ENCODE peak calls at places on chromosomes 3 and 15, in seven cellular contexts. E is A549, J is uterus, F is GM20000, T is HFFc6, X is cardiac muscle cell, M is progenitor cell of endocrine pancreas. K is an unnamed sample.

GRCh38 chr3:183594636-183595035 is 39.1 kb upstream of the KLHL6 start:
- DNase-seq in E (no peak), J (no peak), F (no peak), T (no peak), X (no peak), M (no peak), K (no peak)

GRCh38 chr15:100910119-100910518 is 9.0 kb upstream of the LRRK1 start:
- DNase-seq in E (no peak), J (no peak), F (no peak), T (no peak), X (no peak), M (no peak), K (no peak)

GRCh38 chr3:147616998-147617619 is 207.9 kb downstream of the ZIC1 start:
- DNase-seq in E (no peak), J (no peak), F (no peak), T (peak), X (peak), M (no peak), K (no peak)

GRCh38 chr15:81398910-81399551 is 25.0 kb upstream of the TMC3 start:
- DNase-seq in E (no peak), J (peak), F (no peak), T (no peak), X (no peak), M (no peak), K (no peak)

GRCh38 chr15:82105458-82106205 is 59.8 kb upstream of the MEX3B start:
- DNase-seq in E (no peak), J (no peak), F (no peak), T (peak), X (no peak), M (no peak), K (no peak)

GRCh38 chr3:131163-131889 is 65.2 kb upstream of the CHL1 start:
- DNase-seq in E (no peak), J (no peak), F (no peak), T (no peak), X (peak), M (no peak), K (no peak)

GRCh38 chr3:114758828-114759709 is 388.0 kb downstream of the ZBTB20 start:
- DNase-seq in E (no peak), J (no peak), F (no peak), T (peak), X (no peak), M (no peak), K (no peak)

GRCh38 chr3:55664387-55664786 is 177.3 kb upstream of the WNT5A start:
- DNase-seq in E (no peak), J (no peak), F (no peak), T (no peak), X (no peak), M (no peak), K (no peak)

GRCh38 chr3:13621381-13622221 is 72.7 kb downstream of the FBLN2 start:
- DNase-seq in E (no peak), J (no peak), F (no peak), T (no peak), X (no peak), M (no peak), K (no peak)

GRCh38 chr3:85005947-85006346 is 47.2 kb downstream of the CADM2 start:
- DNase-seq in E (no peak), J (no peak), F (no peak), T (no peak), X (no peak), M (no peak), K (no peak)

GRCh38 chr3:111539351-111540331 is 2.4 kb upstream of the CD96 start:
- DNase-seq in E (peak), J (no peak), F (peak), T (peak), X (peak), M (peak), K (peak)

GRCh38 chr15:67843571-67844387 is 3.9 kb upstream of the RNU6-1 start:
- DNase-seq in E (no peak), J (peak), F (no peak), T (peak), X (peak), M (no peak), K (no peak)

GRCh38 chr15:69305204-69305931 is 6.7 kb downstream of the PAQR5 start:
- DNase-seq in E (peak), J (no peak), F (no peak), T (peak), X (no peak), M (no peak), K (no peak)

GRCh38 chr3:43233062-43233461 is 53.3 kb upstream of the SNRK start:
- DNase-seq in E (no peak), J (no peak), F (no peak), T (no peak), X (no peak), M (no peak), K (no peak)

GRCh38 chr15:86879250-86880229 is 799.9 kb downstream of the AGBL1 start:
- DNase-seq in E (no peak), J (no peak), F (no peak), T (no peak), X (no peak), M (no peak), K (no peak)

GRCh38 chr3:45939341-45939771 is 3.9 kb upstream of the CXCR6 start:
- DNase-seq in E (no peak), J (no peak), F (no peak), T (no peak), X (no peak), M (no peak), K (no peak)

GRCh38 chr3:185583925-185584324 is 2.2 kb upstream of the SENP2 start:
- DNase-seq in E (no peak), J (no peak), F (no peak), T (no peak), X (no peak), M (no peak), K (no peak)

GRCh38 chr3:161423911-161424522 is 52.7 kb upstream of the SPTSSB start:
- DNase-seq in E (peak), J (no peak), F (peak), T (peak), X (peak), M (no peak), K (no peak)

GRCh38 chr15:83446904-83447708 is at the start of gene SH3GL3:
- DNase-seq in E (peak), J (peak), F (peak), T (peak), X (peak), M (peak), K (peak)

GRCh38 chr3:151971194-151971771 is 97.8 kb downstream of the SUCNR1 start:
- DNase-seq in E (no peak), J (no peak), F (no peak), T (no peak), X (peak), M (no peak), K (no peak)

GRCh38 chr3:31968927-31969418 is 12.1 kb downstream of the OSBPL10 start:
- DNase-seq in E (peak), J (no peak), F (no peak), T (peak), X (no peak), M (no peak), K (no peak)

GRCh38 chr3:66454464-66454859 is 46.4 kb downstream of the LRIG1 start:
- DNase-seq in E (no peak), J (no peak), F (no peak), T (no peak), X (no peak), M (no peak), K (no peak)

GRCh38 chr3:13851091-13851849 is 28.6 kb downstream of the WNT7A start:
- DNase-seq in E (no peak), J (no peak), F (no peak), T (no peak), X (no peak), M (no peak), K (no peak)

GRCh38 chr3:31346542-31346979 is 186.2 kb upstream of the STT3B start:
- DNase-seq in E (no peak), J (no peak), F (no peak), T (no peak), X (no peak), M (no peak), K (no peak)

GRCh38 chr3:121758727-121759450 is 9.3 kb upstream of the GOLGB1 start:
- DNase-seq in E (no peak), J (no peak), F (no peak), T (no peak), X (no peak), M (no peak), K (no peak)

GRCh38 chr3:162760789-162761188 is 1264.2 kb downstream of the OTOL1 start:
- DNase-seq in E (no peak), J (no peak), F (no peak), T (no peak), X (no peak), M (no peak), K (no peak)

GRCh38 chr3:115217678-115218451 is 70.8 kb upstream of the ZBTB20 start:
- DNase-seq in E (peak), J (peak), F (peak), T (peak), X (peak), M (no peak), K (peak)

GRCh38 chr3:134357914-134358811 is 16.1 kb downstream of the AMOTL2 start:
- DNase-seq in E (no peak), J (peak), F (peak), T (peak), X (peak), M (no peak), K (no peak)

GRCh38 chr3:23442598-23443383 is 239.7 kb downstream of the UBE2E2 start:
- DNase-seq in E (no peak), J (no peak), F (no peak), T (peak), X (no peak), M (no peak), K (no peak)

GRCh38 chr15:66424963-66425612 is 38.4 kb downstream of the MAP2K1 start:
- DNase-seq in E (no peak), J (no peak), F (peak), T (no peak), X (no peak), M (no peak), K (no peak)

GRCh38 chr3:101928890-101929289 is 79.6 kb downstream of the NFKBIZ start:
- DNase-seq in E (no peak), J (no peak), F (no peak), T (peak), X (no peak), M (no peak), K (no peak)

GRCh38 chr3:150302246-150302645 is 105.9 kb upstream of the TSC22D2 start:
- DNase-seq in E (no peak), J (no peak), F (no peak), T (no peak), X (no peak), M (no peak), K (no peak)

GRCh38 chr3:146472611-146473010 is 3.2 kb upstream of the PLSCR2 start:
- DNase-seq in E (no peak), J (no peak), F (no peak), T (no peak), X (no peak), M (no peak), K (no peak)

GRCh38 chr3:197021729-197022404 is 7.8 kb downstream of the MELTF start:
- DNase-seq in E (no peak), J (no peak), F (no peak), T (no peak), X (no peak), M (no peak), K (no peak)

GRCh38 chr3:147360936-147361670 is 45.2 kb downstream of the ZIC4 start:
- DNase-seq in E (no peak), J (no peak), F (no peak), T (no peak), X (no peak), M (no peak), K (peak)

GRCh38 chr3:73404450-73404849 is 220.3 kb downstream of the PDZRN3 start:
- DNase-seq in E (no peak), J (no peak), F (no peak), T (no peak), X (peak), M (no peak), K (no peak)

GRCh38 chr3:120420855-120421570 is 29.8 kb downstream of the FSTL1 start:
- DNase-seq in E (no peak), J (no peak), F (no peak), T (peak), X (peak), M (no peak), K (no peak)
- TF ChIP-seq CTCF in E (no peak), J (peak), F (no peak), T (peak), X (peak), M (no peak), K (no peak)

GRCh38 chr3:195897853-195898415 is 10.4 kb downstream of the TNK2 start:
- DNase-seq in E (no peak), J (no peak), F (peak), T (no peak), X (no peak), M (no peak), K (no peak)
- TF ChIP-seq CTCF in E (no peak), J (no peak), F (no peak), T (peak), X (no peak), M (peak), K (no peak)

GRCh38 chr3:53242642-53243041 is 13.2 kb downstream of the TKT start:
- DNase-seq in E (no peak), J (no peak), F (no peak), T (no peak), X (no peak), M (no peak), K (no peak)

GRCh38 chr3:53244281-53244680 is 11.5 kb downstream of the TKT start:
- DNase-seq in E (no peak), J (no peak), F (no peak), T (no peak), X (no peak), M (no peak), K (no peak)

GRCh38 chr3:53243785-53244184 is 12.0 kb downstream of the TKT start:
- DNase-seq in E (no peak), J (no peak), F (no peak), T (no peak), X (no peak), M (no peak), K (no peak)

GRCh38 chr3:53242155-53242554 is 13.7 kb downstream of the TKT start:
- DNase-seq in E (no peak), J (no peak), F (no peak), T (no peak), X (no peak), M (no peak), K (no peak)

GRCh38 chr3:53243165-53243564 is 12.7 kb downstream of the TKT start:
- DNase-seq in E (no peak), J (no peak), F (no peak), T (peak), X (peak), M (no peak), K (peak)
- TF ChIP-seq CTCF in E (no peak), J (no peak), F (no peak), T (no peak), X (no peak), M (no peak), K (no peak)

GRCh38 chr15:39976291-39977274 is 42.7 kb downstream of the EIF2AK4 start:
- DNase-seq in E (no peak), J (peak), F (peak), T (peak), X (peak), M (peak), K (peak)
- TF ChIP-seq CTCF in E (no peak), J (peak), F (peak), T (peak), X (peak), M (peak), K (no peak)

GRCh38 chr15:62021991-62022600 is 38.2 kb downstream of the VPS13C start:
- DNase-seq in E (no peak), J (no peak), F (no peak), T (no peak), X (no peak), M (no peak), K (no peak)
- TF ChIP-seq CTCF in E (peak), J (no peak), F (no peak), T (peak), X (peak), M (peak), K (peak)

DNA sequence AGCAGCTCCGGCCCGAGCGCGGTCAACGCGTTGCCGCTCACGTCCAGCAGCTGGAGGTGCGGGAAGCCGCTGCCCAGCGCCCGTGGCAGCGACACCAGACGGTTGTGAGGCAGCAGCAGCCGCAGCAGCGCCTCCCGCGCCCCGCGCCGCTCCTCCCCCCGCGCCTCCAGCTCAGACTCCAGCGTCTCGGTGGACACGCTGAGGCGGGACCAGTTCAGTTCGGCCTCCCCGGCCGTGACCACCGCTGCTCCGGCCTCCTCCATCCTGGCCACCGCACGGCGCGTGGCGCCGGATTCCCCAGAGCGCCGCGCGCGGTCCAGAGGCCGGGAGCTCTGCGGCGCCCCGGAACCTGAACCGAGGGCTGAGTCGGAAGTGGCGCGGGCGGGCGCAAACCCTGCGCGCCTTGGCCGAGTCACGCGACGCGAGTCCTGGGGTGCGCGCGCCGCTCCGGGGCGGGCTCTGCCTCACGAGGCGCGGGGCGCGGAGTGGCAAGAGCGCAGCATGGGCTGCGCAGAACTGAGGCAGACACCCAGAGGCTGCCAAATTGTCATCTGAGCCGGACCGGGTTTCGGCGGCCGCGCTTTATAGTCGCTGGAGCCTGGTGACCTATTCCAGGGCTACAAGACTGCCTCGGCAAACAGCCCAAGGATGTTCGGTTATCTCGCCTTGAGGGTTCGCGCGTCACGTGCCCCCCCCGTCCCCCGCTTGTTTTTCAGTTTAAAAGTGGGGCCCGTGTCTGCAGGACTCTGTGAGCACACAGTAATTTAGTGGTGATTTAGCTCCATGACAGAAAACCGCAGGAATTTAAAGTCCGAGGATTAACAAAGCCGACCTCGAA is at the start of gene LRRC58:
- DNase-seq in E (peak), J (peak), F (peak), T (peak), X (peak), M (peak), K (peak)
- TF ChIP-seq CTCF in E (peak), J (peak), F (peak), T (peak), X (peak), M (peak), K (no peak)